ENCODE peak calls at places on chromosomes 7 and 10, in four cellular contexts. One of them, this sample, is unnamed.

GRCh38 chr10:70331486-70332268 is 47.9 kb upstream of the NPFFR1 start:
- DNase-seq in HCT116: peak; percentile 96
- DNase-seq in gastrocnemius medialis: peak; percentile 59
- DNase-seq in foreskin fibroblast: peak; percentile 97
- DNase-seq in this sample: peak; percentile 98

GRCh38 chr7:95436407-95436806 is 1.6 kb upstream of the PON2 start:
- DNase-seq in HCT116: no peak
- DNase-seq in gastrocnemius medialis: no peak
- DNase-seq in foreskin fibroblast: no peak
- DNase-seq in this sample: no peak

GRCh38 chr7:90569368-90569767 is 26.8 kb upstream of the CDK14 start:
- DNase-seq in HCT116: no peak
- DNase-seq in gastrocnemius medialis: no peak
- DNase-seq in foreskin fibroblast: no peak
- DNase-seq in this sample: no peak

GRCh38 chr10:112295853-112296830 is 12.9 kb downstream of the TECTB start:
- DNase-seq in HCT116: no peak
- DNase-seq in gastrocnemius medialis: peak; percentile 15
- DNase-seq in foreskin fibroblast: no peak
- DNase-seq in this sample: no peak

GRCh38 chr7:2722591-2722990 is 34.6 kb downstream of the AMZ1 start:
- DNase-seq in HCT116: no peak
- DNase-seq in gastrocnemius medialis: no peak
- DNase-seq in foreskin fibroblast: no peak
- DNase-seq in this sample: no peak

GRCh38 chr10:44874176-44874575 is 37.0 kb upstream of the TMEM72 start:
- DNase-seq in HCT116: no peak
- DNase-seq in gastrocnemius medialis: no peak
- DNase-seq in foreskin fibroblast: no peak
- DNase-seq in this sample: no peak

GRCh38 chr7:45888993-45889366 is 692 bp downstream of the IGFBP1 start:
- DNase-seq in HCT116: no peak
- DNase-seq in gastrocnemius medialis: no peak
- DNase-seq in foreskin fibroblast: no peak
- DNase-seq in this sample: no peak

GRCh38 chr10:117664288-117664687 is 121.7 kb downstream of the EMX2 start:
- DNase-seq in HCT116: no peak
- DNase-seq in gastrocnemius medialis: no peak
- DNase-seq in foreskin fibroblast: no peak
- DNase-seq in this sample: no peak

GRCh38 chr10:43308986-43309385 is 42.1 kb upstream of the RASGEF1A start:
- DNase-seq in HCT116: no peak
- DNase-seq in gastrocnemius medialis: no peak
- DNase-seq in foreskin fibroblast: no peak
- DNase-seq in this sample: no peak

GRCh38 chr7:51188987-51189386 is 127.6 kb downstream of the COBL start:
- DNase-seq in HCT116: no peak
- DNase-seq in gastrocnemius medialis: no peak
- DNase-seq in foreskin fibroblast: no peak
- DNase-seq in this sample: no peak

GRCh38 chr7:77504951-77505350 is 32.1 kb upstream of the PTPN12 start:
- DNase-seq in HCT116: no peak
- DNase-seq in gastrocnemius medialis: no peak
- DNase-seq in foreskin fibroblast: no peak
- DNase-seq in this sample: no peak

GRCh38 chr7:17315974-17316373 is 17.5 kb downstream of the AHR start:
- DNase-seq in HCT116: no peak
- DNase-seq in gastrocnemius medialis: no peak
- DNase-seq in foreskin fibroblast: no peak
- DNase-seq in this sample: no peak

GRCh38 chr7:66205736-66206080 is 574 bp downstream of the TPST1 start:
- DNase-seq in HCT116: no peak
- DNase-seq in gastrocnemius medialis: no peak
- DNase-seq in foreskin fibroblast: peak; percentile 30
- DNase-seq in this sample: no peak

GRCh38 chr10:88735661-88736060 is 24.2 kb upstream of the LIPN start:
- DNase-seq in HCT116: no peak
- DNase-seq in gastrocnemius medialis: no peak
- DNase-seq in foreskin fibroblast: peak; percentile 53
- DNase-seq in this sample: no peak

GRCh38 chr7:48426966-48427555 is 255.8 kb downstream of the ABCA13 start:
- DNase-seq in HCT116: no peak
- DNase-seq in gastrocnemius medialis: no peak
- DNase-seq in foreskin fibroblast: no peak
- DNase-seq in this sample: no peak

GRCh38 chr10:7296648-7297047 is 114.2 kb downstream of the SFMBT2 start:
- DNase-seq in HCT116: no peak
- DNase-seq in gastrocnemius medialis: no peak
- DNase-seq in foreskin fibroblast: no peak
- DNase-seq in this sample: no peak

GRCh38 chr10:50396491-50397311 is 145.4 kb upstream of the ASAH2 start:
- DNase-seq in HCT116: no peak
- DNase-seq in gastrocnemius medialis: no peak
- DNase-seq in foreskin fibroblast: peak; percentile 58
- DNase-seq in this sample: no peak

GRCh38 chr7:159126496-159127345 is 17.9 kb downstream of the VIPR2 start:
- DNase-seq in HCT116: no peak
- DNase-seq in gastrocnemius medialis: no peak
- DNase-seq in foreskin fibroblast: no peak
- DNase-seq in this sample: no peak

GRCh38 chr10:58806970-58807630 is 294.4 kb downstream of the BICC1 start:
- DNase-seq in HCT116: no peak
- DNase-seq in gastrocnemius medialis: no peak
- DNase-seq in foreskin fibroblast: no peak
- DNase-seq in this sample: no peak

GRCh38 chr10:85641479-85641967 is 725.1 kb downstream of the GRID1 start:
- DNase-seq in HCT116: peak; percentile 3
- DNase-seq in gastrocnemius medialis: no peak
- DNase-seq in foreskin fibroblast: peak; percentile 2
- DNase-seq in this sample: no peak

GRCh38 chr7:140525741-140526140 is 46.4 kb upstream of the MKRN1 start:
- DNase-seq in HCT116: no peak
- DNase-seq in gastrocnemius medialis: no peak
- DNase-seq in foreskin fibroblast: no peak
- DNase-seq in this sample: no peak

GRCh38 chr10:73968101-73968515 is 29.8 kb upstream of the VCL start:
- DNase-seq in HCT116: no peak
- DNase-seq in gastrocnemius medialis: no peak
- DNase-seq in foreskin fibroblast: no peak
- DNase-seq in this sample: no peak

GRCh38 chr10:72234560-72235095 is 18.6 kb upstream of the ASCC1 start:
- DNase-seq in HCT116: no peak
- DNase-seq in gastrocnemius medialis: no peak
- DNase-seq in foreskin fibroblast: no peak
- DNase-seq in this sample: no peak

GRCh38 chr10:124647421-124648130 is 96.6 kb downstream of the FAM53B start:
- DNase-seq in HCT116: peak; percentile 15
- DNase-seq in gastrocnemius medialis: peak; percentile 51
- DNase-seq in foreskin fibroblast: peak; percentile 45
- DNase-seq in this sample: peak; percentile 39

GRCh38 chr7:108193593-108194498 is 63.7 kb upstream of the LAMB4 start:
- DNase-seq in HCT116: no peak
- DNase-seq in gastrocnemius medialis: no peak
- DNase-seq in foreskin fibroblast: no peak
- DNase-seq in this sample: no peak

GRCh38 chr10:31467791-31468535 is 148.9 kb downstream of the ZEB1 start:
- DNase-seq in HCT116: peak; percentile 57
- DNase-seq in gastrocnemius medialis: peak; percentile 4
- DNase-seq in foreskin fibroblast: no peak
- DNase-seq in this sample: no peak

GRCh38 chr7:108603922-108604684 is 34.4 kb downstream of the DNAJB9 start:
- DNase-seq in HCT116: no peak
- DNase-seq in gastrocnemius medialis: no peak
- DNase-seq in foreskin fibroblast: no peak
- DNase-seq in this sample: no peak

GRCh38 chr10:72176701-72177100 is 39.1 kb upstream of the ANAPC16 start:
- DNase-seq in HCT116: no peak
- DNase-seq in gastrocnemius medialis: no peak
- DNase-seq in foreskin fibroblast: no peak
- DNase-seq in this sample: no peak

GRCh38 chr7:27997188-27997707 is 183.3 kb downstream of the JAZF1 start:
- DNase-seq in HCT116: no peak
- DNase-seq in gastrocnemius medialis: no peak
- DNase-seq in foreskin fibroblast: no peak
- DNase-seq in this sample: no peak

GRCh38 chr7:24703296-24703695 is 54.0 kb downstream of the GSDME start:
- DNase-seq in HCT116: no peak
- DNase-seq in gastrocnemius medialis: no peak
- DNase-seq in foreskin fibroblast: no peak
- DNase-seq in this sample: no peak

GRCh38 chr7:26199301-26200112 is 1.0 kb downstream of the HNRNPA2B1 start:
- DNase-seq in HCT116: no peak
- DNase-seq in gastrocnemius medialis: peak; percentile 65
- DNase-seq in foreskin fibroblast: no peak
- DNase-seq in this sample: no peak

GRCh38 chr7:108196004-108196403 is 65.8 kb upstream of the LAMB4 start:
- DNase-seq in HCT116: no peak
- DNase-seq in gastrocnemius medialis: no peak
- DNase-seq in foreskin fibroblast: peak; percentile 68
- DNase-seq in this sample: no peak

GRCh38 chr7:111568870-111569462 is 6.7 kb upstream of the IMMP2L start:
- DNase-seq in HCT116: no peak
- DNase-seq in gastrocnemius medialis: no peak
- DNase-seq in foreskin fibroblast: no peak
- DNase-seq in this sample: no peak

GRCh38 chr7:28405662-28406061 is 6.7 kb upstream of the CREB5 start:
- DNase-seq in HCT116: no peak
- DNase-seq in gastrocnemius medialis: no peak
- DNase-seq in foreskin fibroblast: peak; percentile 90
- DNase-seq in this sample: peak; percentile 47

GRCh38 chr7:94179466-94179865 is 175.3 kb upstream of the BET1 start:
- DNase-seq in HCT116: no peak
- DNase-seq in gastrocnemius medialis: no peak
- DNase-seq in foreskin fibroblast: no peak
- DNase-seq in this sample: no peak

GRCh38 chr10:99234067-99234738 is 1.4 kb downstream of the HPSE2 start:
- DNase-seq in HCT116: no peak
- DNase-seq in gastrocnemius medialis: peak; percentile 6
- DNase-seq in foreskin fibroblast: peak; percentile 84
- DNase-seq in this sample: no peak

DNA sequence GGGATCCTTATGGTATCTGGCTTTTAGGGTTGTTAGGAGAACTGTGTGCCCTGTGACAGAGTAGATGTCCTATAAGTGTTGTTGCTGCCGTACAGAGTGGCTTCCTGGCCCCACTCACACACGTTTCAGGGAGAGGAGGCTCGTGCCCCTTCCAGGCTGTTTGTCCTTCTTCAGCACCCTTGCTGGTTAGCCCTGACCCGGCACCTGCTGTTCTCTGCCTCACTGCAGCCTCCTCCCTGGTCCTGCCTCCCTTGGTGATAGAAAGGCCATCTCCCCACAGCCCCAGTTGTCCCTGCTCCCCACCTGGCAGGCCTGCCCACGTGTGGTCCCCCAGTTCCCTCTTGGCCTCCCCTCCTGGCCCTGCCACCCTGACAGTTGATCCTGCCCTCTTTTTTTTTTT is 2.3 kb downstream of the CLIP2 start:
- DNase-seq in HCT116: no peak
- DNase-seq in gastrocnemius medialis: no peak
- DNase-seq in foreskin fibroblast: no peak
- DNase-seq in this sample: no peak
- H3K4me3 ChIP-seq in HCT116: no peak overlapping the region
- H3K4me3 ChIP-seq in gastrocnemius medialis: no peak overlapping the region
- H3K4me3 ChIP-seq in foreskin fibroblast: no peak overlapping the region
- H3K4me3 ChIP-seq in this sample: no peak overlapping the region

GRCh38 chr10:48983648-48984359 is 44.2 kb upstream of the LRRC18 start:
- DNase-seq in HCT116: no peak
- DNase-seq in gastrocnemius medialis: no peak
- DNase-seq in foreskin fibroblast: no peak
- DNase-seq in this sample: no peak
- TF ChIP-seq CTCF in HCT116: no peak
- TF ChIP-seq CTCF in gastrocnemius medialis: no peak
- TF ChIP-seq CTCF in foreskin fibroblast: no peak
- TF ChIP-seq CTCF in this sample: no peak

DNA sequence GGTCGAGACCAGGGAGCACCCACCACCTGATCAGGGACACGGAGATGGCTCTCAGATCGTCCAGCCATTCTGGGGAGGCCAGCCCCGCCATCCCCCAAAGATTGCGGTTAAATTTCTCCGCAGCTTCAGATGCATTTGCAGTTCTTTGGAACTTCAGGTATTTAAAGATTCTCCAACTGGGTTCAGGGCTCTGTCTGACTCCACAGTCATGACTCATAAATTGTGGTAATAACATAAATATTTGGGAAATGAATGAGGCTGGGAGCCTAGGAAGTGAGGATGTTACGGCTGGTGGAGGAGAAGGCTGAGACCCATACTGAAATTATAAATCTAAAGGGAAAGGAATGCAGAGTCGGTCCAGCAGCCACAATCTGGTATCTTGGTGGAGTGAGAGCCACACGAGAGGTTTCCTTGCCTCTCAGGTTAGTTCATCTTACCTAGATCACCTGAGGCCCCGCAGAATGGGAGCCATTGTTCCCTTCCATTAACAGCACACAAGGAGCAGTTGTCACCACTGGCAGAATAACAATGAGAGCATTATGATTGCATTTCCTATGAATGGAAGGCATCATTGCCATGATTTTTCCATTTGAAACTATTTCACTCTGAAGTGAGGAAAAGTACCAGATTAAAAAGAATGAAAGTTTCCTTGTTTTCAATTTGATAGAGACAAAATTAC is 26.7 kb upstream of the DNAJB6 start:
- DNase-seq in HCT116: peak; percentile 80
- DNase-seq in gastrocnemius medialis: no peak
- DNase-seq in foreskin fibroblast: peak; percentile 93
- DNase-seq in this sample: peak; percentile 82
- H3K4me3 ChIP-seq in HCT116: peak overlapping the region; percentile 19
- H3K4me3 ChIP-seq in gastrocnemius medialis: no peak overlapping the region
- H3K4me3 ChIP-seq in foreskin fibroblast: no peak overlapping the region
- H3K4me3 ChIP-seq in this sample: no peak overlapping the region

DNA sequence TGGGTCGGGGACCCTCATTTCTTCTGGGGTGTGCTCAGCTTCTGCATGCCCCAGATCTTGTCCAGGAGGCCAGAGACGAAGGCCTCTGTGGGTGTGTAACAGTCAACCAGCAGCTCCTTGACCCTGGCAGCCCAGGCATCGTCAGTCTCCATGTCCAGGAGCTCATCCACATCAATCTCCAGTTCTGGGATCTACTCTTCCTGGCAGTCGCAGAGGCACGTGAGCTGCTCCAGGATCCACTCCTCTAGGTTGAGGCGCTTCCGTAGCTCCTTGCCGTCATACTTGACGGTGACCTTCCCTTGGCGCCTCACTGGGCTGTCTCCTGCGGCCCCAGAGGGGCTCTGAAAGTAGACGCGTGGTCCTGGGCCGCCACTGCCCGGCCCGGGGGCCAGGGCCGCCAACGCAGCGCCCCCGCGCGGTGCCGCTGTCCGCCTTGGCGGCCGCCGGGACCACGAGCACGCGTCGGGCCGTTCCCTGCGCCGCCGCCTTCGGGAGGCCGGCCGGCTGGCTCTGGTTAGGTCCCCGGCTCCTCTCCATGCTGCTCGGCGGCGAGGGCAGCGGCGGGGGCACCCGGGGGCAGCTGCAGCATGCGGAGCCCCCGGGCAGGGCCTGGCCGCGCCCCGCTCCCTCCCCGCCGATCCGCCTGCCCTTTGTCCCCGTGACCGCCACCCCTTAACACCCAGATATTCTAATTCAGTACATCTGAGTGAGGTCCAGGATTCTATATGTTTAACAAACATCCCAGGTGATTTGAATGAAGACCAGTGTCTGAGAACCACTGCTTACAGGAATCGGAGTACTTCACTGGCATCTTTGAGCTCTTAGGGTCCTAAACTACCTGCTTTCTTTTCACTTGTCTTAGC is 170.5 kb downstream of the SEPTIN7 start:
- DNase-seq in HCT116: no peak
- DNase-seq in gastrocnemius medialis: no peak
- DNase-seq in foreskin fibroblast: peak; percentile 20
- DNase-seq in this sample: no peak
- TF ChIP-seq CTCF in HCT116: no peak
- TF ChIP-seq CTCF in gastrocnemius medialis: peak; percentile 34
- TF ChIP-seq CTCF in foreskin fibroblast: no peak
- TF ChIP-seq CTCF in this sample: no peak